ENCODE peak calls at places on chromosomes 12 and 14, in seven cellular contexts. M, Z, Q, E, K, V and O are unnamed samples.

GRCh38 chr14:50839696-50840095 is 8.7 kb upstream of the NIN start:
- DNase-seq in V (no peak), E (no peak), K (no peak), Z (no peak), Q (no peak), M (no peak), O (no peak)

GRCh38 chr12:3661028-3661427 is 91.9 kb downstream of the CRACR2A start:
- DNase-seq in M (no peak), V (no peak), Q (peak; percentile 95), K (no peak), E (no peak), Z (no peak), O (no peak)

GRCh38 chr14:74500417-74501134 is 7.0 kb downstream of the ISCA2 start:
- DNase-seq in Z (peak; percentile 61), M (no peak), K (no peak), Q (peak; percentile 61), V (no peak), E (no peak), O (no peak)

GRCh38 chr12:72110814-72111615 is 161.2 kb upstream of the TRHDE start:
- DNase-seq in Q (no peak), K (no peak), V (no peak), Z (no peak), M (no peak), E (no peak), O (no peak)

GRCh38 chr12:92108651-92109050 is 37.0 kb downstream of the BTG1 start:
- DNase-seq in E (no peak), K (no peak), V (no peak), Z (no peak), Q (peak; percentile 72), M (no peak), O (no peak)

GRCh38 chr12:47080725-47081502 is 1.2 kb upstream of the AMIGO2 start:
- DNase-seq in E (peak; percentile 74), K (peak; percentile 77), M (peak; percentile 50), V (peak; percentile 33), Q (no peak), Z (peak; percentile 88), O (peak; percentile 88)

GRCh38 chr12:79566452-79566851 is 124.3 kb downstream of the PAWR start:
- DNase-seq in Q (peak; percentile 18), V (no peak), M (no peak), E (no peak), Z (no peak), K (peak; percentile 79), O (peak; percentile 89)

GRCh38 chr12:6233121-6233971 is 33.1 kb downstream of the CD9 start:
- DNase-seq in K (peak; percentile 52), E (no peak), Z (peak; percentile 70), V (no peak), Q (no peak), M (no peak), O (peak; percentile 37)

GRCh38 chr12:17793854-17794253 is 296.1 kb downstream of the RERGL start:
- DNase-seq in V (no peak), Z (no peak), Q (no peak), E (no peak), M (no peak), K (no peak), O (no peak)

GRCh38 chr14:39890026-39890425 is 457.8 kb upstream of the FBXO33 start:
- DNase-seq in Q (no peak), K (no peak), M (no peak), E (no peak), V (no peak), Z (no peak), O (no peak)

GRCh38 chr12:76790564-76791552 is 26.9 kb downstream of the ZDHHC17 start:
- DNase-seq in Z (no peak), E (no peak), M (no peak), Q (peak; percentile 36), V (no peak), K (peak; percentile 43), O (peak; percentile 46)

GRCh38 chr14:21023817-21024667 is 819 bp downstream of the NDRG2 start:
- DNase-seq in M (peak; percentile 35), Q (no peak), E (no peak), V (no peak), K (no peak), Z (no peak), O (no peak)

GRCh38 chr12:32921397-32921796 is 24.8 kb upstream of the PKP2 start:
- DNase-seq in M (no peak), Z (no peak), K (peak; percentile 52), V (no peak), E (no peak), Q (no peak), O (peak; percentile 42)

GRCh38 chr14:104284107-104284592 is 145.8 kb downstream of the KIF26A start:
- DNase-seq in Q (peak; percentile 85), Z (peak; percentile 64), V (no peak), E (peak; percentile 5), M (no peak), K (no peak), O (no peak)

GRCh38 chr14:72679591-72680151 is 214.2 kb downstream of the DPF3 start:
- DNase-seq in M (no peak), Q (peak; percentile 70), K (peak; percentile 24), E (no peak), Z (no peak), V (no peak), O (peak; percentile 15)

GRCh38 chr14:71711131-71711530 is 221.1 kb upstream of the RGS6 start:
- DNase-seq in E (no peak), K (no peak), M (no peak), V (no peak), Z (no peak), Q (no peak), O (no peak)

GRCh38 chr14:28765907-28766504 is 581 bp upstream of the FOXG1 start:
- DNase-seq in Z (no peak), V (no peak), K (no peak), Q (peak; percentile 91), E (no peak), M (no peak), O (no peak)